ENCODE peak calls at places on chromosomes 12 and 14, in four cellular contexts. Z is K562, M is HepG2, G is GM12878. U is an unnamed sample.

GRCh38 chr12:111789779-111790178 is 23.0 kb downstream of the ALDH2 start:
- DNase-seq in M (no peak), Z (no peak), G (no peak), U (no peak)

GRCh38 chr14:73741386-73741875 is 27.2 kb upstream of the PNMA1 start:
- DNase-seq in M (peak; percentile 61), Z (peak; percentile 93), G (no peak), U (peak; percentile 69)

GRCh38 chr14:68124885-68125731 is 305.5 kb downstream of the RAD51B start:
- DNase-seq in Z (no peak), G (no peak), M (peak; percentile 20), U (no peak)

GRCh38 chr12:95922231-95922630 is 20.2 kb downstream of the CCDC38 start:
- DNase-seq in G (no peak), M (no peak), Z (no peak), U (no peak)

GRCh38 chr14:105091335-105092123 is 26.3 kb upstream of the GPR132 start:
- DNase-seq in M (peak; percentile 71), Z (no peak), G (no peak), U (no peak)

GRCh38 chr12:41507286-41507685 is 319.2 kb downstream of the PDZRN4 start:
- DNase-seq in G (no peak), M (no peak), Z (no peak), U (no peak)

GRCh38 chr12:1375323-1375722 is 219.1 kb downstream of the FBXL14 start:
- DNase-seq in M (no peak), Z (no peak), G (no peak), U (no peak)

GRCh38 chr12:127558363-127558762 is 708.6 kb upstream of the TMEM132C start:
- DNase-seq in Z (no peak), M (no peak), G (no peak), U (no peak)

GRCh38 chr12:48104531-48104930 is 1.3 kb downstream of the SENP1 start:
- DNase-seq in Z (peak; percentile 20), M (no peak), G (no peak), U (no peak)

GRCh38 chr14:56173360-56173922 is 55.2 kb downstream of the PELI2 start:
- DNase-seq in G (no peak), Z (no peak), M (no peak), U (no peak)

GRCh38 chr12:73731658-73732057 is 806.0 kb upstream of the ATXN7L3B start:
- DNase-seq in G (no peak), Z (no peak), M (no peak), U (no peak)

GRCh38 chr12:116597886-116598285 is 38.7 kb downstream of the MAP1LC3B2 start:
- DNase-seq in M (no peak), G (no peak), Z (no peak), U (no peak)

GRCh38 chr12:13505224-13505623 is 308.7 kb downstream of the EMP1 start:
- DNase-seq in Z (no peak), G (no peak), M (no peak), U (no peak)

GRCh38 chr14:53536446-53536845 is 383.3 kb upstream of the DDHD1 start:
- DNase-seq in G (no peak), Z (no peak), M (no peak), U (no peak)

GRCh38 chr12:91944637-91945036 is 201.0 kb downstream of the BTG1 start:
- DNase-seq in G (no peak), M (no peak), Z (no peak), U (no peak)

GRCh38 chr12:89082354-89082753 is 269.9 kb downstream of the DUSP6 start:
- DNase-seq in Z (no peak), G (no peak), M (no peak), U (no peak)

GRCh38 chr12:124396544-124397398 is 101.9 kb downstream of the RFLNA start:
- DNase-seq in M (no peak), Z (peak; percentile 30), G (no peak), U (no peak)

GRCh38 chr12:120037851-120038250 is 48.8 kb downstream of the BICDL1 start:
- DNase-seq in M (no peak), G (no peak), Z (no peak), U (no peak)

GRCh38 chr12:93484315-93484981 is 17.1 kb downstream of the MRPL42 start:
- DNase-seq in M (no peak), G (no peak), Z (no peak), U (no peak)

GRCh38 chr14:34425095-34425851 is 36.8 kb downstream of the SPTSSA start:
- DNase-seq in G (no peak), M (peak; percentile 32), Z (no peak), U (no peak)

GRCh38 chr14:90518941-90519256 is 122.1 kb downstream of the CALM1 start:
- DNase-seq in M (peak; percentile 53), G (no peak), Z (peak; percentile 65), U (peak; percentile 79)

GRCh38 chr12:72288911-72289310 is 16.7 kb downstream of the TRHDE start:
- DNase-seq in M (no peak), Z (no peak), G (no peak), U (no peak)

GRCh38 chr12:53379389-53380103 is 430 bp upstream of the SP1 start:
- DNase-seq in M (peak; percentile 100), Z (peak; percentile 95), G (peak; percentile 100), U (peak; percentile 95)

GRCh38 chr12:53380797-53381738 is 1.1 kb downstream of the SP1 start:
- DNase-seq in M (no peak), G (no peak), Z (no peak), U (peak; percentile 45)

GRCh38 chr12:53378705-53379388 is 1.1 kb upstream of the SP1 start:
- DNase-seq in G (no peak), M (no peak), Z (no peak), U (no peak)

GRCh38 chr12:53381739-53382630 is 2.0 kb downstream of the SP1 start:
- DNase-seq in Z (peak; percentile 23), G (peak; percentile 63), M (peak; percentile 56), U (peak; percentile 60)

GRCh38 chr12:53380104-53380796 is at the start of gene SP1:
- DNase-seq in M (peak; percentile 76), G (peak; percentile 62), Z (peak; percentile 91), U (peak; percentile 99)
- TF ChIP-seq CREM in M (no peak), G (no peak), Z (peak; percentile 29), U (no peak)

GRCh38 chr14:23605931-23606585 is 27.5 kb upstream of the JPH4 start:
- DNase-seq in G (peak; percentile 83), Z (no peak), M (no peak), U (no peak)
- TF ChIP-seq CREM in G (peak; percentile 84), Z (no peak), M (no peak), U (no peak)

GRCh38 chr12:53097564-53098353 is at the start of gene IGFBP6:
- DNase-seq in G (no peak), Z (peak; percentile 62), M (no peak), U (peak; percentile 65)

GRCh38 chr12:53094394-53094787 is 3.1 kb upstream of the IGFBP6 start:
- DNase-seq in Z (no peak), M (no peak), G (no peak), U (no peak)

GRCh38 chr12:53097207-53097563 is 282 bp upstream of the IGFBP6 start:
- DNase-seq in Z (no peak), M (no peak), G (no peak), U (peak; percentile 42)

GRCh38 chr12:53096761-53097160 is 706 bp upstream of the IGFBP6 start:
- DNase-seq in Z (no peak), M (no peak), G (no peak), U (no peak)

GRCh38 chr12:53096089-53096741 is 1.3 kb upstream of the IGFBP6 start:
- DNase-seq in M (no peak), G (no peak), Z (no peak), U (peak; percentile 43)
- TF ChIP-seq CREM in M (no peak), G (no peak), Z (no peak), U (no peak)

GRCh38 chr12:32736445-32736844 is 19.3 kb downstream of the YARS2 start:
- DNase-seq in M (no peak), Z (no peak), G (no peak), U (no peak)

GRCh38 chr12:32737715-32738114 is 18.0 kb downstream of the YARS2 start:
- DNase-seq in Z (no peak), M (no peak), G (no peak), U (no peak)

GRCh38 chr12:32739279-32739678 is 16.4 kb downstream of the YARS2 start:
- DNase-seq in Z (no peak), G (no peak), M (no peak), U (no peak)

GRCh38 chr12:32734952-32735351 is 20.7 kb downstream of the YARS2 start:
- DNase-seq in M (no peak), Z (no peak), G (no peak), U (no peak)
- TF ChIP-seq CREM in M (no peak), Z (no peak), G (no peak), U (no peak)

GRCh38 chr12:125861299-125862281 is 796.4 kb downstream of the AACS start:
- DNase-seq in Z (peak; percentile 17), G (no peak), M (no peak), U (no peak)
- TF ChIP-seq CREM in Z (no peak), G (no peak), M (no peak), U (no peak)

GRCh38 chr14:96121660-96122395 is 82.7 kb downstream of the C14orf132 start:
- DNase-seq in Z (no peak), M (no peak), G (no peak), U (no peak)
- TF ChIP-seq CREM in Z (no peak), M (no peak), G (no peak), U (no peak)

GRCh38 chr12:118682656-118683055 is 298.7 kb upstream of the SRRM4 start:
- DNase-seq in G (peak; percentile 13), M (no peak), Z (no peak), U (no peak)

GRCh38 chr12:118685983-118686607 is 295.2 kb upstream of the SRRM4 start:
- DNase-seq in M (no peak), Z (no peak), G (no peak), U (no peak)

DNA sequence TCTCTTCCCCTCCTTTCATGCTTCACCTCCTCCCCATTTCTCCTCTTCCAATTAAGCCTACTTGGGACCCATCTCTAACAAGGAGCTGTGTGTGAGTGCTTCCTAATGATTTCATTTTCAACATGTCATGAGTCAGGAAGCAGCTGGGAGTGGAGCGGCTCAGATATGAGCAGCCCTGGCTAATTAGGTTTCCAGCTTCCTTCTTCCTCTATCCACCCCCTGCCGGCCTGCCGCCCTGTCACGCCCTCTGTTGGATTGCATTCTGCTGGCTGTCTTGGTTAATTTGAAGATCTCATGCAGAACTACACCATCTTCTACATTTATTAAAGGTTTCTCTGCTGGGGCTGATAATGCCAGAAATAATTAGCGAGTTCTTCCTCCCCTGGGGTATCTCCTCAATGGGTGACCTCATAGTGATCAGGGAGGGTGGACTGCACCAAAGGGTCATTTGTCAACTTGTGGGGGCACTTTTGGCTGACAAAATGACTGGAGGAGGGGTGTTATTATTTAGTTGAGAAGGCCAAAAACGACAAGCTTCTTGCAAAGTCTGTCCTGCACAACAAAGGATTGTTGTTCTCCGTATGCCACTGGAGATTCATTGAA is 300.9 kb upstream of the SRRM4 start:
- DNase-seq in Z (peak; percentile 31), M (no peak), G (no peak), U (peak; percentile 13)
- TF ChIP-seq CREM in Z (no peak), M (no peak), G (no peak), U (no peak)

DNA sequence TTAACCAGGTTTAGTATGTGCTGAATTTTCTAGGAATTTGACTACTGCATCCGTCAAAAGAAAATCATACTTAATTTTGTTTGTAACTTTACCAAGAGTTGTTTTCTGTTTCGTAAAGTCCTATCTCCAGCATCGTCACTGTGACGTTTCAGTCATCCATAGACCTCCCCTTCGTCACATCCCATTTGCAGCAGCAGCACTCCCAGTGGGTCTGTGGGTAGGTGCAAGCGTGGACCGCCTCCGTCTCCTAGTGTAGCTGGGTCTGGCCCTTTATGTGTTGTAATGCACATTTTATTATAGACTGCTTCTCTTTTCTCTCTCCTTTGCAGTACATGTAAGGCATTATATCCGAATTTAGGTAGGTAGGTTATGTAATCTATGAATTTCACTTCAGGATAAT is 41.0 kb downstream of the EVL start:
- DNase-seq in M (no peak), G (no peak), Z (no peak), U (no peak)
- TF ChIP-seq CREM in M (no peak), G (no peak), Z (no peak), U (no peak)

U was measured in WTC11.